ENCODE peak calls at places on chromosomes 1 and 21, in ten cellular contexts. B is fibroblast of mammary gland, Y is MCF 10A, S is tibial nerve, U is Caco-2, A is AG10803, O is fibroblast of the aortic adventitia, P is H9, K is mammary epithelial cell, H is lung. E is an unnamed sample.

GRCh38 chr1:207355060-207355459 is 33.6 kb downstream of the CD55 start:
- DNase-seq in B (peak; percentile 26), Y (no peak), S (no peak), U (no peak), A (no peak), O (no peak), P (no peak), K (no peak), H (no peak), E (no peak)

GRCh38 chr21:42675403-42675802 is 22.0 kb downstream of the PDE9A start:
- DNase-seq in B (no peak), Y (no peak), S (no peak), U (no peak), A (no peak), O (no peak), P (no peak), K (no peak), H (no peak), E (no peak)

GRCh38 chr21:44550807-44551206 is 498 bp downstream of the KRTAP10-2 start:
- DNase-seq in B (no peak), Y (peak; percentile 33), S (no peak), U (no peak), A (no peak), O (no peak), P (peak; percentile 25), K (peak; percentile 15), H (no peak), E (no peak)

GRCh38 chr1:100313382-100313781 is 38.9 kb upstream of the CDC14A start:
- DNase-seq in B (no peak), Y (no peak), S (no peak), U (no peak), A (no peak), O (no peak), P (no peak), K (peak; percentile 95), H (no peak), E (no peak)

GRCh38 chr1:239982762-239983161 is 108.9 kb upstream of the FMN2 start:
- DNase-seq in B (peak; percentile 36), Y (no peak), S (no peak), U (no peak), A (no peak), O (peak; percentile 14), P (no peak), K (no peak), H (no peak), E (no peak)

GRCh38 chr1:214264196-214264595 is 16.8 kb upstream of the SMYD2 start:
- DNase-seq in B (peak; percentile 49), Y (no peak), S (no peak), U (no peak), A (peak; percentile 51), O (no peak), P (no peak), K (no peak), H (no peak), E (no peak)

GRCh38 chr1:196407358-196408041 is 200.7 kb downstream of the KCNT2 start:
- DNase-seq in B (no peak), Y (no peak), S (no peak), U (no peak), A (peak; percentile 43), O (peak; percentile 60), P (no peak), K (no peak), H (no peak), E (no peak)

GRCh38 chr21:16419188-16419874 is 689.5 kb downstream of the USP25 start:
- DNase-seq in B (peak; percentile 93), Y (no peak), S (peak; percentile 66), U (no peak), A (peak; percentile 44), O (peak; percentile 98), P (no peak), K (peak; percentile 50), H (peak; percentile 78), E (peak; percentile 87)

GRCh38 chr1:109502368-109502851 is 7.1 kb downstream of the AMIGO1 start:
- DNase-seq in B (no peak), Y (no peak), S (no peak), U (no peak), A (no peak), O (no peak), P (no peak), K (no peak), H (no peak), E (no peak)

GRCh38 chr1:28173151-28173979 is 3.1 kb downstream of the PTAFR start:
- DNase-seq in B (peak; percentile 31), Y (no peak), S (no peak), U (no peak), A (no peak), O (no peak), P (no peak), K (no peak), H (no peak), E (no peak)

GRCh38 chr1:234750922-234751595 is 141.1 kb upstream of the IRF2BP2 start:
- DNase-seq in B (no peak), Y (no peak), S (no peak), U (no peak), A (no peak), O (no peak), P (no peak), K (peak; percentile 30), H (no peak), E (no peak)

GRCh38 chr1:157438236-157439012 is 113.9 kb downstream of the FCRL5 start:
- DNase-seq in B (no peak), Y (peak; percentile 47), S (no peak), U (no peak), A (peak; percentile 51), O (peak; percentile 73), P (no peak), K (no peak), H (no peak), E (no peak)

GRCh38 chr1:185960377-185961151 is 226.4 kb downstream of the HMCN1 start:
- DNase-seq in B (peak; percentile 81), Y (no peak), S (peak; percentile 81), U (no peak), A (peak; percentile 95), O (peak; percentile 87), P (no peak), K (no peak), H (peak; percentile 31), E (no peak)

GRCh38 chr1:89542345-89542744 is 17.7 kb downstream of the LRRC8B start:
- DNase-seq in B (no peak), Y (no peak), S (no peak), U (no peak), A (no peak), O (no peak), P (no peak), K (no peak), H (no peak), E (no peak)

GRCh38 chr1:151898519-151898991 is 10.8 kb downstream of the THEM4 start:
- DNase-seq in B (no peak), Y (no peak), S (no peak), U (no peak), A (no peak), O (no peak), P (no peak), K (no peak), H (no peak), E (no peak)

GRCh38 chr1:13583592-13583963 is at the start of gene PDPN:
- DNase-seq in B (no peak), Y (peak; percentile 21), S (no peak), U (no peak), A (no peak), O (peak; percentile 8), P (peak; percentile 87), K (no peak), H (no peak), E (no peak)

GRCh38 chr1:187383366-187383765 is 554.6 kb downstream of the PLA2G4A start:
- DNase-seq in B (no peak), Y (peak; percentile 22), S (no peak), U (no peak), A (no peak), O (no peak), P (peak; percentile 36), K (no peak), H (no peak), E (no peak)

GRCh38 chr1:245645894-245646293 is 491.1 kb downstream of the KIF26B start:
- DNase-seq in B (no peak), Y (no peak), S (no peak), U (no peak), A (no peak), O (no peak), P (no peak), K (no peak), H (no peak), E (no peak)

GRCh38 chr1:169523904-169524303 is 38.2 kb upstream of the SLC19A2 start:
- DNase-seq in B (no peak), Y (no peak), S (no peak), U (no peak), A (no peak), O (no peak), P (no peak), K (no peak), H (no peak), E (no peak)

DNA sequence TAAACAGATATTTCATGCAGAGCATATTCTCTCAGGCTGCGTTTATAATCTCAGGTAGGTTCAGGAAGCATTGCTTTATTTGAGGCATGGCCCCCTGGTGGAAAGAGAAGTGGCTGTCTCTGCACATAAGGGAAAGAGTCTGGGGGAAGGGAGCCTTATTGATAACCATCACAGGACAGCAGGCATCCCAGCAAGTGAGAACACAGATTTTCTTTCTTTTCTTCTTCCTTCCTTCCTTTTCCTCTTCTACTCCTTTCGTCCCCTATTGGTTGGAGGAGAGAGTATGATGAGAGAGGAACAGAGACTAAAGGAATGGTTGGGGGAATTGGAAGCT is 21.9 kb downstream of the TSNAX start:
- DNase-seq in B (peak; percentile 22), Y (peak; percentile 60), S (no peak), U (peak; percentile 53), A (peak; percentile 3), O (no peak), P (peak; percentile 36), K (peak; percentile 17), H (no peak), E (no peak)
- TF ChIP-seq CTCF in B (peak; percentile 46), Y (peak; percentile 46), S (no peak), U (peak; percentile 84), A (peak; percentile 42), O (peak; percentile 40), P (peak; percentile 70), K (peak; percentile 52), H (no peak), E (peak; percentile 38)

GRCh38 chr21:29642551-29643245 is 297.1 kb downstream of the GRIK1 start:
- DNase-seq in B (no peak), Y (no peak), S (no peak), U (no peak), A (no peak), O (no peak), P (no peak), K (no peak), H (no peak), E (no peak)
- TF ChIP-seq CTCF in B (no peak), Y (no peak), S (no peak), U (no peak), A (no peak), O (no peak), P (no peak), K (no peak), H (no peak), E (no peak)

GRCh38 chr1:160951443-160952128 is 3.0 kb downstream of the ITLN2 start:
- DNase-seq in B (peak; percentile 49), Y (peak; percentile 82), S (peak; percentile 47), U (peak; percentile 75), A (peak; percentile 34), O (peak; percentile 62), P (peak; percentile 76), K (peak; percentile 69), H (peak; percentile 64), E (no peak)
- TF ChIP-seq CTCF in B (peak; percentile 75), Y (peak; percentile 93), S (peak; percentile 51), U (peak; percentile 88), A (peak; percentile 69), O (peak; percentile 75), P (peak; percentile 87), K (peak; percentile 84), H (peak; percentile 61), E (peak; percentile 54)

GRCh38 chr1:14606632-14607031 is 8.1 kb downstream of the KAZN start:
- DNase-seq in B (no peak), Y (peak; percentile 6), S (no peak), U (no peak), A (no peak), O (no peak), P (no peak), K (no peak), H (no peak), E (no peak)
- TF ChIP-seq CTCF in B (peak; percentile 7), Y (peak; percentile 37), S (no peak), U (peak; percentile 18), A (peak; percentile 36), O (peak; percentile 11), P (peak; percentile 59), K (peak; percentile 89), H (no peak), E (peak; percentile 29)